ENCODE peak calls at places on chromosomes 11 and 22, in five cellular contexts. L is head of caudate nucleus, G is WTC11, D is caudate nucleus, A is cardiac muscle cell. Y is an unnamed sample.
A peak's percentile ranks its signal among the peaks of the same experiment; 100 is the strongest.

GRCh38 chr11:132106336-132106982 is 736.0 kb downstream of the NTM start:
- DNase-seq in G (no peak), A (no peak), L (peak; percentile 38), D (no peak), Y (no peak)

GRCh38 chr11:76241243-76242000 is 35.1 kb upstream of the WNT11 start:
- DNase-seq in A (no peak), G (no peak), D (no peak), L (no peak), Y (no peak)

GRCh38 chr11:126355324-126355925 is at the start of gene ST3GAL4:
- DNase-seq in L (peak; percentile 78), A (peak; percentile 90), D (peak; percentile 72), G (peak; percentile 87), Y (peak; percentile 93)

GRCh38 chr11:70650075-70650909 is 252.0 kb downstream of the CTTN start:
- DNase-seq in A (peak; percentile 94), D (no peak), L (peak; percentile 39), G (peak; percentile 85), Y (peak; percentile 93)

GRCh38 chr11:107592813-107593212 is 1.9 kb downstream of the ELMOD1 start:
- DNase-seq in D (no peak), A (no peak), G (no peak), L (peak; percentile 58), Y (no peak)

GRCh38 chr11:126229782-126230540 is 18.4 kb downstream of the FAM118B start:
- DNase-seq in G (no peak), D (no peak), A (no peak), L (no peak), Y (no peak)

GRCh38 chr22:19966908-19967750 is 25.5 kb upstream of the TXNRD2 start:
- DNase-seq in A (no peak), G (no peak), L (no peak), D (no peak), Y (no peak)

GRCh38 chr22:45975266-45976161 is 1.4 kb downstream of the WNT7B start:
- DNase-seq in L (no peak), G (no peak), D (no peak), A (peak; percentile 34), Y (no peak)

GRCh38 chr11:27282141-27282590 is 80.8 kb downstream of the CCDC34 start:
- DNase-seq in D (no peak), A (no peak), L (no peak), G (no peak), Y (no peak)

GRCh38 chr22:27113211-27114030 is 456.0 kb downstream of the MIAT start:
- DNase-seq in G (no peak), L (peak; percentile 41), A (no peak), D (peak; percentile 35), Y (no peak)

GRCh38 chr11:35583126-35583525 is 35.1 kb upstream of the FJX1 start:
- DNase-seq in G (no peak), A (no peak), D (no peak), L (no peak), Y (no peak)